ENCODE peak calls at places on chromosomes 2 and 18, in six cellular contexts. Z is RPMI7951; W is activated CD4-positive, alpha-beta T cell treated with anti-CD3 and anti-CD28 coated beads for 48 hours; C is NCI-H446 treated with DMSO at 0.1 percent for 48 hours; O is pons; T is lower lobe of right lung. B is an unnamed sample.

GRCh38 chr18:65876310-65876709 is 125.5 kb downstream of the CDH7 start:
- DNase-seq in Z (no peak), W (no peak), C (no peak), O (no peak), T (no peak), B (no peak)

GRCh38 chr2:37582911-37583310 is 88.5 kb downstream of the CDC42EP3 start:
- DNase-seq in Z (no peak), W (peak; percentile 11), C (peak; percentile 75), O (no peak), T (no peak), B (no peak)

GRCh38 chr18:11883153-11883552 is 25.0 kb downstream of the MPPE1 start:
- DNase-seq in Z (no peak), W (no peak), C (no peak), O (peak; percentile 59), T (no peak), B (no peak)

GRCh38 chr2:159086332-159086731 is 117.9 kb downstream of the TANC1 start:
- DNase-seq in Z (peak; percentile 65), W (no peak), C (peak; percentile 81), O (no peak), T (no peak), B (peak; percentile 59)

GRCh38 chr2:218291318-218291933 is 877 bp downstream of the TMBIM1 start:
- DNase-seq in Z (peak; percentile 35), W (peak; percentile 15), C (no peak), O (peak; percentile 57), T (peak; percentile 65), B (peak; percentile 12)

GRCh38 chr2:147076634-147077033 is 768.2 kb upstream of the ACVR2A start:
- DNase-seq in Z (peak; percentile 17), W (no peak), C (no peak), O (no peak), T (no peak), B (no peak)

GRCh38 chr2:221573430-221574230 is 1.5 kb upstream of the EPHA4 start:
- DNase-seq in Z (peak; percentile 74), W (peak; percentile 84), C (peak; percentile 58), O (peak; percentile 77), T (peak; percentile 88), B (peak; percentile 75)

GRCh38 chr2:77054938-77055337 is 467.2 kb downstream of the LRRTM4 start:
- DNase-seq in Z (no peak), W (no peak), C (no peak), O (no peak), T (no peak), B (no peak)

GRCh38 chr18:68431111-68431921 is 283.6 kb downstream of the TMX3 start:
- DNase-seq in Z (no peak), W (no peak), C (no peak), O (no peak), T (no peak), B (no peak)

GRCh38 chr2:238139141-238139840 is 823 bp downstream of the KLHL30 start:
- DNase-seq in Z (no peak), W (peak; percentile 61), C (no peak), O (no peak), T (no peak), B (no peak)

GRCh38 chr18:64747803-64748202 is 598.9 kb upstream of the LINC00305 start:
- DNase-seq in Z (no peak), W (no peak), C (no peak), O (no peak), T (no peak), B (no peak)

GRCh38 chr18:57807336-57808117 is 4.4 kb upstream of the ATP8B1 start:
- DNase-seq in Z (peak; percentile 29), W (no peak), C (no peak), O (no peak), T (no peak), B (no peak)

GRCh38 chr2:506866-507265 is 170.3 kb downstream of the TMEM18 start:
- DNase-seq in Z (no peak), W (no peak), C (no peak), O (no peak), T (no peak), B (no peak)

GRCh38 chr2:109699646-109700045 is 85.5 kb downstream of the SOWAHC start:
- DNase-seq in Z (no peak), W (no peak), C (no peak), O (no peak), T (no peak), B (no peak)

GRCh38 chr18:31666055-31666454 is 18.3 kb downstream of the B4GALT6 start:
- DNase-seq in Z (no peak), W (no peak), C (no peak), O (no peak), T (no peak), B (no peak)

GRCh38 chr2:99880148-99880983 is 262.0 kb downstream of the AFF3 start:
- DNase-seq in Z (peak; percentile 94), W (no peak), C (peak; percentile 87), O (no peak), T (no peak), B (peak; percentile 93)

GRCh38 chr2:239392072-239392357 is 8.8 kb downstream of the HDAC4 start:
- DNase-seq in Z (no peak), W (no peak), C (no peak), O (no peak), T (no peak), B (no peak)

GRCh38 chr2:28413152-28413895 is 20.7 kb downstream of the FOSL2 start:
- DNase-seq in Z (peak; percentile 72), W (no peak), C (no peak), O (no peak), T (no peak), B (peak; percentile 56)

GRCh38 chr2:224754129-224754528 is 38.0 kb upstream of the CCDC195 start:
- DNase-seq in Z (peak; percentile 61), W (no peak), C (no peak), O (no peak), T (no peak), B (no peak)

B was measured in G401.